ENCODE peak calls at places on chromosome 21, in nine cellular contexts. J is suprapubic skin, G is adrenal gland, O is A549, N is transverse colon, I is testis, T is heart left ventricle, X is vagina, C is IMR-90. R is an unnamed sample.
A peak's percentile ranks its signal among the peaks of the same experiment; 100 is the strongest.

GRCh38 chr21:26115899-26116298 is 54.7 kb downstream of the APP start:
- DNase-seq in C (peak; percentile 75), O (peak; percentile 6), I (no peak), N (no peak), T (no peak), J (no peak), X (no peak), G (no peak), R (no peak)

GRCh38 chr21:41254090-41254700 is 62.4 kb upstream of the FAM3B start:
- DNase-seq in G (no peak), N (no peak), J (no peak), C (peak; percentile 57), X (no peak), O (no peak), I (no peak), T (no peak), R (no peak)

GRCh38 chr21:27422435-27422834 is 455.5 kb upstream of the ADAMTS5 start:
- DNase-seq in O (no peak), G (no peak), T (no peak), N (no peak), C (peak; percentile 60), J (no peak), I (no peak), X (no peak), R (no peak)

GRCh38 chr21:33327326-33327725 is 2.6 kb downstream of the IFNAR1 start:
- DNase-seq in J (no peak), O (no peak), T (no peak), G (no peak), X (no peak), N (no peak), C (no peak), I (no peak), R (no peak)

GRCh38 chr21:27590271-27590670 is 623.4 kb upstream of the ADAMTS5 start:
- DNase-seq in N (no peak), X (no peak), G (peak; percentile 17), C (no peak), I (peak; percentile 31), J (no peak), T (peak; percentile 47), O (no peak), R (no peak)

GRCh38 chr21:35324372-35325220 is 275.5 kb upstream of the RUNX1 start:
- DNase-seq in G (no peak), I (peak; percentile 39), J (no peak), T (no peak), O (no peak), N (peak; percentile 14), X (no peak), C (peak; percentile 63), R (no peak)

GRCh38 chr21:15063081-15063820 is 1.5 kb downstream of the NRIP1 start:
- DNase-seq in N (no peak), C (peak; percentile 18), I (peak; percentile 34), G (no peak), O (no peak), J (no peak), T (no peak), X (no peak), R (no peak)

GRCh38 chr21:32918467-32919140 is 107.1 kb upstream of the OLIG2 start:
- DNase-seq in J (no peak), X (no peak), O (no peak), I (no peak), C (no peak), G (no peak), T (no peak), N (no peak), R (no peak)

GRCh38 chr21:28769683-28770082 is 223.0 kb downstream of the LTN1 start:
- DNase-seq in G (no peak), J (no peak), I (no peak), X (no peak), N (no peak), O (no peak), T (no peak), C (no peak), R (no peak)

GRCh38 chr21:27076035-27076434 is 109.1 kb upstream of the ADAMTS5 start:
- DNase-seq in C (peak; percentile 11), J (no peak), N (no peak), T (no peak), G (no peak), X (no peak), O (no peak), I (no peak), R (no peak)

GRCh38 chr21:35048706-35049617 is at the start of gene RUNX1:
- DNase-seq in I (peak; percentile 33), G (peak; percentile 43), T (peak; percentile 33), N (peak; percentile 63), X (peak; percentile 70), C (peak; percentile 56), J (no peak), O (no peak), R (peak; percentile 90)

GRCh38 chr21:34337741-34338140 is 26.1 kb upstream of the KCNE2 start:
- DNase-seq in I (no peak), X (no peak), C (no peak), N (no peak), J (no peak), T (no peak), G (no peak), O (no peak), R (no peak)

GRCh38 chr21:33259428-33259827 is 6.7 kb upstream of the IL10RB start:
- DNase-seq in N (no peak), G (no peak), O (no peak), X (no peak), I (no peak), J (no peak), T (no peak), C (peak; percentile 60), R (no peak)

GRCh38 chr21:34833465-34833864 is 164.7 kb downstream of the CLIC6 start:
- DNase-seq in C (no peak), G (no peak), N (no peak), T (no peak), I (no peak), J (no peak), X (no peak), O (no peak), R (no peak)

GRCh38 chr21:29289317-29289716 is 9.4 kb upstream of the BACH1 start:
- DNase-seq in O (no peak), N (no peak), I (no peak), C (no peak), J (no peak), X (no peak), G (no peak), T (no peak), R (no peak)

GRCh38 chr21:37000381-37000780 is 6.1 kb upstream of the RIPPLY3 start:
- DNase-seq in J (no peak), C (no peak), T (no peak), X (no peak), O (peak; percentile 38), I (no peak), G (no peak), N (no peak), R (no peak)
- TF ChIP-seq CTCF in J (no peak), C (no peak), T (no peak), X (no peak), O (peak; percentile 4), I (no peak), G (no peak), N (no peak), R (no peak)

GRCh38 chr21:45594721-45595489 is 48.6 kb upstream of the PCBP3 start:
- DNase-seq in G (no peak), J (peak; percentile 49), O (no peak), C (no peak), I (no peak), N (no peak), T (no peak), X (no peak), R (peak; percentile 64)

GRCh38 chr21:45592626-45593134 is 50.4 kb upstream of the SLC19A1 start:
- DNase-seq in G (no peak), O (no peak), N (no peak), J (peak; percentile 13), X (no peak), I (no peak), T (no peak), C (no peak), R (peak; percentile 48)

GRCh38 chr21:45592208-45592619 is 50.0 kb upstream of the SLC19A1 start:
- DNase-seq in G (no peak), I (no peak), J (peak; percentile 18), N (peak; percentile 18), O (no peak), C (no peak), T (no peak), X (no peak), R (peak; percentile 71)

GRCh38 chr21:45591619-45592207 is 49.5 kb upstream of the SLC19A1 start:
- DNase-seq in I (no peak), C (no peak), O (no peak), T (no peak), N (no peak), G (no peak), X (no peak), J (peak; percentile 13), R (peak; percentile 19)

GRCh38 chr21:45593162-45594022 is 50.1 kb upstream of the PCBP3 start:
- DNase-seq in I (peak; percentile 31), C (no peak), T (no peak), N (no peak), O (no peak), J (peak; percentile 44), G (no peak), X (no peak), R (peak; percentile 74)
- TF ChIP-seq POLR2A in I (no peak), C (no peak), T (no peak), N (no peak), O (no peak), J (no peak), G (no peak), X (no peak), R (no peak)

DNA sequence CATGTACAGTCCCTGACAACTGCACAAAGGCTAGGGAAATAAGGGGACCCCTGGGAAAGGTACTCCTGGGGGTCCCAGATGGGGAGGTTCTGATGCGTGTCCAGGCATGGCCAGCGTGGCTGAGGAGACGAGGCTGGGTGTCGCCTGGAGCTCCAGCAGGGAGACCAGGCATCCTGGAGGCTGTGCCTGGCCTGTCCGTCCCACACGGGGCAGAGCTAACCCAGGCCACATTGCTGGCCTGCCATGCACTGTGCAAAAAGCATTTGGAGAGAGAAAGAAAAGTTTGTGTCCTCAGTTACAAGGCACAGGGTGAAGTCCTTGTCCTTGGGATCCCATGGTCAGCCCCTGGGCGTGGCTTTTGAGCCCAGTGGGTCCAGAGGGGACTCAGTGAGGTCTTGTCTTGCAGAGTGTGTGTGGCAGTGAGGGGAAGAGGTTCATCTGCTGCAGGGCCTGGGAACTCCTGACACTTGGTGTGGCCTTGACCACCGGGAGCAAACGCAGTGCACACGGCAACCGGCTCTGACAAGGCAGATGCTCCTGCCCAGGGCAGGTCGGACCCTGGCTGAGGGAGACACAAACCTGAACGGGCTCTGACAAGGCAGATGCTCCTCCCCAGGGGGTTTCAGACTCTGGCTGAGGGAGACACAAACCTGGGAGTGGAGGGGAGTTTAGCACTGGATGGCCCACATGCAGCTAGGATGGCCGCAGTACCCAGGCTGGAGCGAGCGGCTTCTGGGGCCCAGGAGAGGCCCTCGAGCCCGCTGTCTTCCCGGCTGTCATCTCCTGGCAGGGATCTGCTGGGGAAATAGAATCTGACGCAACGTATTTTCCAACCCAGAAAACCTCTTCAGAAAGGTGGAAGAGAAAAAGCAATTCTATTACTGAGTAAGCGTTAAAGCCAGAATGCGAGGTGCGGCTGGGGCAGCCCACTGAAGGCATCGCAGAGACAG is 37.3 kb upstream of the COL18A1 start:
- DNase-seq in J (no peak), O (no peak), X (no peak), G (no peak), I (no peak), T (no peak), C (no peak), N (no peak), R (no peak)
- H3K4me1 ChIP-seq in J (peaks cover 27% of the 10 kb centered on the region), O (peaks cover 51% of the 10 kb centered on the region), X (peaks cover 51% of the 10 kb centered on the region), G (peaks cover 28% of the 10 kb centered on the region), I (peaks cover 20% of the 10 kb centered on the region), T (peaks cover 48% of the 10 kb centered on the region), C (peaks cover 34% of the 10 kb centered on the region), N (peaks cover 5% of the 10 kb centered on the region), R (no peaks in the 10 kb centered on the region)

GRCh38 chr21:38944903-38945302 is 139.2 kb downstream of the ETS2 start:
- DNase-seq in T (no peak), J (no peak), N (no peak), G (no peak), O (no peak), X (no peak), I (no peak), C (no peak), R (no peak)
- TF ChIP-seq CTCF in T (no peak), J (no peak), N (no peak), G (no peak), O (no peak), X (no peak), I (no peak), C (no peak), R (no peak)